ENCODE peak calls at places on chromosome 6, in six cellular contexts. One of them, this sample, is unnamed.

GRCh38 chr6:113857565-113858066 is 471 bp downstream of the MARCKS start:
- DNase-seq in iPS DF 19.7: no peak
- DNase-seq in GM12865: peak; percentile 37
- DNase-seq in effector memory CD4-positive, alpha-beta T cell: no peak
- DNase-seq in fibroblast of lung: no peak
- DNase-seq in skeletal muscle cell: no peak
- DNase-seq in this sample: no peak

GRCh38 chr6:144320746-144321145 is 35.6 kb downstream of the UTRN start:
- DNase-seq in skeletal muscle cell: no peak
- DNase-seq in effector memory CD4-positive, alpha-beta T cell: no peak
- DNase-seq in iPS DF 19.7: no peak
- DNase-seq in fibroblast of lung: no peak
- DNase-seq in GM12865: no peak
- DNase-seq in this sample: no peak

GRCh38 chr6:85405175-85405852 is 44.6 kb upstream of the NT5E start:
- DNase-seq in effector memory CD4-positive, alpha-beta T cell: no peak
- DNase-seq in fibroblast of lung: no peak
- DNase-seq in iPS DF 19.7: no peak
- DNase-seq in skeletal muscle cell: no peak
- DNase-seq in GM12865: no peak
- DNase-seq in this sample: no peak

GRCh38 chr6:18861182-18861581 is 474.0 kb downstream of the RNF144B start:
- DNase-seq in effector memory CD4-positive, alpha-beta T cell: no peak
- DNase-seq in skeletal muscle cell: no peak
- DNase-seq in GM12865: no peak
- DNase-seq in fibroblast of lung: no peak
- DNase-seq in iPS DF 19.7: no peak
- DNase-seq in this sample: no peak

GRCh38 chr6:107989166-107990094 is 31.4 kb upstream of the SEC63 start:
- DNase-seq in effector memory CD4-positive, alpha-beta T cell: no peak
- DNase-seq in iPS DF 19.7: no peak
- DNase-seq in fibroblast of lung: no peak
- DNase-seq in GM12865: no peak
- DNase-seq in skeletal muscle cell: no peak
- DNase-seq in this sample: no peak

GRCh38 chr6:110689275-110689935 is 125.9 kb downstream of the CDK19 start:
- DNase-seq in GM12865: no peak
- DNase-seq in fibroblast of lung: no peak
- DNase-seq in effector memory CD4-positive, alpha-beta T cell: no peak
- DNase-seq in skeletal muscle cell: no peak
- DNase-seq in iPS DF 19.7: no peak
- DNase-seq in this sample: no peak

GRCh38 chr6:131948692-131949614 is 2.2 kb downstream of the CCN2 start:
- DNase-seq in GM12865: no peak
- DNase-seq in iPS DF 19.7: no peak
- DNase-seq in fibroblast of lung: peak; percentile 78
- DNase-seq in skeletal muscle cell: no peak
- DNase-seq in effector memory CD4-positive, alpha-beta T cell: no peak
- DNase-seq in this sample: no peak

GRCh38 chr6:36682328-36683144 is 4.0 kb downstream of the CDKN1A start:
- DNase-seq in skeletal muscle cell: no peak
- DNase-seq in effector memory CD4-positive, alpha-beta T cell: peak; percentile 89
- DNase-seq in fibroblast of lung: peak; percentile 44
- DNase-seq in GM12865: peak; percentile 88
- DNase-seq in iPS DF 19.7: no peak
- DNase-seq in this sample: peak; percentile 97

GRCh38 chr6:68572525-68572924 is 62.6 kb upstream of the ADGRB3 start:
- DNase-seq in iPS DF 19.7: peak; percentile 30
- DNase-seq in GM12865: peak; percentile 75
- DNase-seq in effector memory CD4-positive, alpha-beta T cell: no peak
- DNase-seq in fibroblast of lung: peak; percentile 33
- DNase-seq in skeletal muscle cell: peak; percentile 2
- DNase-seq in this sample: no peak

GRCh38 chr6:15268130-15268908 is 22.4 kb downstream of the JARID2 start:
- DNase-seq in GM12865: no peak
- DNase-seq in fibroblast of lung: no peak
- DNase-seq in effector memory CD4-positive, alpha-beta T cell: no peak
- DNase-seq in iPS DF 19.7: peak; percentile 89
- DNase-seq in skeletal muscle cell: no peak
- DNase-seq in this sample: no peak

GRCh38 chr6:131063764-131064272 is 773 bp upstream of the EPB41L2 start:
- DNase-seq in GM12865: peak; percentile 32
- DNase-seq in fibroblast of lung: no peak
- DNase-seq in effector memory CD4-positive, alpha-beta T cell: no peak
- DNase-seq in skeletal muscle cell: no peak
- DNase-seq in iPS DF 19.7: no peak
- DNase-seq in this sample: no peak

GRCh38 chr6:38166411-38167240 is 347.1 kb downstream of the ZFAND3 start:
- DNase-seq in fibroblast of lung: no peak
- DNase-seq in iPS DF 19.7: no peak
- DNase-seq in effector memory CD4-positive, alpha-beta T cell: no peak
- DNase-seq in skeletal muscle cell: no peak
- DNase-seq in GM12865: no peak
- DNase-seq in this sample: no peak

GRCh38 chr6:3943373-3943772 is 94.2 kb downstream of the FAM50B start:
- DNase-seq in GM12865: no peak
- DNase-seq in skeletal muscle cell: peak; percentile 49
- DNase-seq in fibroblast of lung: peak; percentile 97
- DNase-seq in iPS DF 19.7: no peak
- DNase-seq in effector memory CD4-positive, alpha-beta T cell: no peak
- DNase-seq in this sample: no peak

GRCh38 chr6:126539022-126539421 is 199.1 kb downstream of the CENPW start:
- DNase-seq in fibroblast of lung: peak; percentile 67
- DNase-seq in effector memory CD4-positive, alpha-beta T cell: no peak
- DNase-seq in skeletal muscle cell: peak; percentile 64
- DNase-seq in GM12865: no peak
- DNase-seq in iPS DF 19.7: no peak
- DNase-seq in this sample: no peak

GRCh38 chr6:78770766-78771165 is 96.6 kb upstream of the IRAK1BP1 start:
- DNase-seq in iPS DF 19.7: no peak
- DNase-seq in skeletal muscle cell: no peak
- DNase-seq in GM12865: no peak
- DNase-seq in effector memory CD4-positive, alpha-beta T cell: no peak
- DNase-seq in fibroblast of lung: no peak
- DNase-seq in this sample: no peak

GRCh38 chr6:33954453-33954852 is 150.7 kb upstream of the MLN start:
- DNase-seq in iPS DF 19.7: no peak
- DNase-seq in GM12865: no peak
- DNase-seq in fibroblast of lung: no peak
- DNase-seq in skeletal muscle cell: no peak
- DNase-seq in effector memory CD4-positive, alpha-beta T cell: no peak
- DNase-seq in this sample: no peak

This sample was measured in naive B cell.